ENCODE peak calls at places on chromosome 11, in six cellular contexts. T is K562, U is NB4, G is HepG2, R is A549, J is GM12878. P is an unnamed sample.
A peak's percentile ranks its signal among the peaks of the same experiment; 100 is the strongest.

GRCh38 chr11:36056160-36056751 is 112.4 kb downstream of the LDLRAD3 start:
- DNase-seq in T (peak; percentile 47), U (peak; percentile 41), G (no peak), R (peak; percentile 25), J (no peak), P (peak; percentile 58)

GRCh38 chr11:70319694-70320093 is 49.2 kb downstream of the PPFIA1 start:
- DNase-seq in T (no peak), U (no peak), G (no peak), R (no peak), J (no peak), P (peak; percentile 57)

GRCh38 chr11:70619591-70619990 is 221.3 kb downstream of the CTTN start:
- DNase-seq in T (no peak), U (no peak), G (no peak), R (no peak), J (no peak), P (no peak)

GRCh38 chr11:1937616-1938342 is 9.4 kb upstream of the MRPL23 start:
- DNase-seq in T (no peak), U (no peak), G (no peak), R (no peak), J (no peak), P (no peak)

GRCh38 chr11:2462986-2463765 is 18.4 kb downstream of the KCNQ1 start:
- DNase-seq in T (no peak), U (no peak), G (peak; percentile 65), R (no peak), J (no peak), P (no peak)

GRCh38 chr11:14186376-14186775 is 172.6 kb downstream of the RRAS2 start:
- DNase-seq in T (no peak), U (no peak), G (no peak), R (no peak), J (no peak), P (no peak)

GRCh38 chr11:95680169-95680929 is 109.2 kb downstream of the FAM76B start:
- DNase-seq in T (no peak), U (no peak), G (no peak), R (no peak), J (no peak), P (peak; percentile 29)

GRCh38 chr11:63020671-63021255 is 5.1 kb upstream of the SLC22A8 start:
- DNase-seq in T (peak; percentile 55), U (peak; percentile 41), G (no peak), R (peak; percentile 36), J (no peak), P (no peak)

GRCh38 chr11:114559425-114560310 is at the start of gene NXPE1:
- DNase-seq in T (no peak), U (no peak), G (no peak), R (no peak), J (no peak), P (no peak)

GRCh38 chr11:96486890-96487633 is 97.2 kb downstream of the JRKL start:
- DNase-seq in T (no peak), U (no peak), G (peak; percentile 84), R (no peak), J (no peak), P (no peak)

GRCh38 chr11:85947431-85948272 is 92.5 kb downstream of the CCDC83 start:
- DNase-seq in T (no peak), U (peak; percentile 68), G (no peak), R (peak; percentile 14), J (no peak), P (peak; percentile 97)

GRCh38 chr11:8959546-8960166 is 4.6 kb downstream of the TMEM9B start:
- DNase-seq in T (peak; percentile 74), U (peak; percentile 80), G (peak; percentile 71), R (peak; percentile 81), J (peak; percentile 65), P (peak; percentile 87)

GRCh38 chr11:116687458-116688201 is 85.2 kb downstream of the BUD13 start:
- DNase-seq in T (no peak), U (no peak), G (peak; percentile 31), R (no peak), J (no peak), P (no peak)

GRCh38 chr11:93939084-93939780 is 81.9 kb upstream of the HEPHL1 start:
- DNase-seq in T (no peak), U (no peak), G (no peak), R (no peak), J (no peak), P (no peak)

GRCh38 chr11:82041764-82042163 is 691.9 kb downstream of the FAM181B start:
- DNase-seq in T (no peak), U (no peak), G (no peak), R (no peak), J (no peak), P (no peak)

GRCh38 chr11:66015094-66015881 is 3.5 kb downstream of the CST6 start:
- DNase-seq in T (no peak), U (no peak), G (no peak), R (no peak), J (no peak), P (peak; percentile 70)

GRCh38 chr11:125091247-125091876 is 20.1 kb downstream of the TMEM218 start:
- DNase-seq in T (peak; percentile 72), U (peak; percentile 69), G (peak; percentile 47), R (peak; percentile 33), J (no peak), P (peak; percentile 81)

GRCh38 chr11:134037093-134037908 is 31.6 kb upstream of the JAM3 start:
- DNase-seq in T (peak; percentile 25), U (peak; percentile 70), G (no peak), R (no peak), J (peak; percentile 7), P (peak; percentile 37)

GRCh38 chr11:30257058-30257457 is 26.2 kb downstream of the FSHB start:
- DNase-seq in T (no peak), U (no peak), G (no peak), R (no peak), J (no peak), P (no peak)

GRCh38 chr11:117438371-117439000 is 110.8 kb downstream of the CEP164 start:
- DNase-seq in T (no peak), U (peak; percentile 28), G (no peak), R (no peak), J (no peak), P (no peak)

GRCh38 chr11:105696000-105696399 is 86.1 kb downstream of the GRIA4 start:
- DNase-seq in T (no peak), U (no peak), G (no peak), R (no peak), J (no peak), P (no peak)

GRCh38 chr11:23869673-23870072 is 627.2 kb upstream of the LUZP2 start:
- DNase-seq in T (no peak), U (no peak), G (no peak), R (no peak), J (no peak), P (no peak)

GRCh38 chr11:5818245-5818865 is 9.6 kb downstream of the OR52N2 start:
- DNase-seq in T (no peak), U (no peak), G (no peak), R (no peak), J (no peak), P (peak; percentile 11)

GRCh38 chr11:32187106-32187505 is 96.2 kb downstream of the RCN1 start:
- DNase-seq in T (no peak), U (no peak), G (no peak), R (no peak), J (no peak), P (no peak)

GRCh38 chr11:34344410-34345011 is 13.3 kb downstream of the ABTB2 start:
- DNase-seq in T (no peak), U (no peak), G (no peak), R (peak; percentile 67), J (no peak), P (no peak)

GRCh38 chr11:17473071-17473744 is 3.4 kb downstream of the ABCC8 start:
- DNase-seq in T (peak; percentile 60), U (peak; percentile 11), G (peak; percentile 68), R (peak; percentile 95), J (no peak), P (no peak)

GRCh38 chr11:126307706-126308105 is 3.8 kb downstream of the DCPS start:
- DNase-seq in T (peak; percentile 36), U (peak; percentile 90), G (peak; percentile 35), R (no peak), J (no peak), P (peak; percentile 49)

GRCh38 chr11:65375012-65375411 is 7.4 kb downstream of the SLC25A45 start:
- DNase-seq in T (no peak), U (no peak), G (no peak), R (no peak), J (no peak), P (no peak)

GRCh38 chr11:104609297-104609696 is 289.0 kb downstream of the CASP12 start:
- DNase-seq in T (no peak), U (peak; percentile 73), G (peak; percentile 24), R (peak; percentile 5), J (no peak), P (peak; percentile 80)

GRCh38 chr11:45889555-45889954 is 4.1 kb downstream of the MAPK8IP1 start:
- DNase-seq in T (no peak), U (no peak), G (no peak), R (no peak), J (no peak), P (no peak)

GRCh38 chr11:110347660-110348059 is 51.2 kb upstream of the RDX start:
- DNase-seq in T (no peak), U (no peak), G (no peak), R (no peak), J (no peak), P (no peak)

GRCh38 chr11:68946416-68947090 is 34.2 kb downstream of the MRGPRD start:
- DNase-seq in T (no peak), U (no peak), G (no peak), R (peak; percentile 31), J (no peak), P (peak; percentile 53)

GRCh38 chr11:95154514-95154913 is 64.9 kb downstream of the ENDOD1 start:
- DNase-seq in T (peak; percentile 52), U (peak; percentile 83), G (peak; percentile 39), R (peak; percentile 36), J (no peak), P (peak; percentile 36)

GRCh38 chr11:78079232-78080083 is at the start of gene NDUFC2:
- DNase-seq in T (peak; percentile 80), U (peak; percentile 93), G (peak; percentile 58), R (peak; percentile 76), J (peak; percentile 39), P (peak; percentile 85)
- TF ChIP-seq MYC in T (peak; percentile 86), U (peak; percentile 89), G (peak; percentile 92), R (no peak), J (no peak), P (peak; percentile 21)

DNA sequence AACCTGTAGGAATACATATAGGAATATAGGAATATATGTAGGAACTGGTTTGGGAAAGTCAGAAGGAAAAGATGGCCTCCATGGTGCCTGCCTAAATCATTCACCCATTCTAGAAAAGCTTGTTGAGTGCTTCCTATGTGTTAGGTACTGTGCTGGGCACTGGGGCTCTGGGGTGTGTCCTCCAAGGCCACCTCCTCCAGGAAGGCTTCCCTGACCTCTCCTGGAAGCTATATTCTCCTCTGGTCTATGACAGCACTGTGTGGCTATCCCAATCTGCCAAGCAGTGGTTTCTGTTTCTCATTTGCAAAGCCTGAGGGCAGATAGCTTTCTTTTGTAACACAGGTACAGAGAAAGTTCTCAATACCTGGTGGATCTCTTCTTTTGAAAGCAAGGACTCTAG is 30.2 kb downstream of the IRAG1 start:
- DNase-seq in T (no peak), U (no peak), G (no peak), R (no peak), J (no peak), P (no peak)
- TF ChIP-seq MYC in T (no peak), U (no peak), G (no peak), R (no peak), J (no peak), P (no peak)

GRCh38 chr11:118635237-118635591 is 27.8 kb downstream of the PHLDB1 start:
- DNase-seq in T (no peak), U (no peak), G (no peak), R (no peak), J (no peak), P (no peak)
- TF ChIP-seq MYC in T (no peak), U (no peak), G (no peak), R (no peak), J (no peak), P (no peak)

GRCh38 chr11:121591405-121592033 is 138.8 kb upstream of the SORL1-AS1 start:
- DNase-seq in T (peak; percentile 63), U (peak; percentile 86), G (peak; percentile 59), R (peak; percentile 50), J (peak; percentile 82), P (peak; percentile 79)
- TF ChIP-seq MYC in T (no peak), U (no peak), G (no peak), R (no peak), J (no peak), P (no peak)